ENCODE peak calls at places on chromosomes 16 and 17, in eight cellular contexts. One of them, this sample, is unnamed.

GRCh38 chr17:82107341-82107860 is 9.4 kb upstream of the FASN start:
- DNase-seq in uterus: peak
- DNase-seq in testis: no peak
- DNase-seq in Calu3: no peak
- DNase-seq in cardiac muscle cell: no peak
- DNase-seq in brain microvascular endothelial cell: no peak
- DNase-seq in fibroblast of lung: no peak
- DNase-seq in cardiac fibroblast: no peak
- DNase-seq in this sample: no peak

GRCh38 chr17:17801800-17802481 is 34.8 kb downstream of the SREBF1 start:
- DNase-seq in testis: no peak
- DNase-seq in cardiac muscle cell: no peak
- DNase-seq in Calu3: no peak
- DNase-seq in uterus: no peak
- DNase-seq in fibroblast of lung: no peak
- DNase-seq in cardiac fibroblast: no peak
- DNase-seq in brain microvascular endothelial cell: no peak
- DNase-seq in this sample: no peak

GRCh38 chr17:41082565-41083136 is 1.3 kb upstream of the KRTAP4-7 start:
- DNase-seq in cardiac fibroblast: no peak
- DNase-seq in Calu3: no peak
- DNase-seq in testis: no peak
- DNase-seq in cardiac muscle cell: no peak
- DNase-seq in fibroblast of lung: no peak
- DNase-seq in brain microvascular endothelial cell: no peak
- DNase-seq in uterus: no peak
- DNase-seq in this sample: no peak

GRCh38 chr17:17041018-17041521 is 1.2 kb upstream of the MPRIP start:
- DNase-seq in Calu3: no peak
- DNase-seq in cardiac fibroblast: peak
- DNase-seq in cardiac muscle cell: no peak
- DNase-seq in testis: peak
- DNase-seq in fibroblast of lung: no peak
- DNase-seq in uterus: no peak
- DNase-seq in brain microvascular endothelial cell: peak
- DNase-seq in this sample: no peak

GRCh38 chr16:14069818-14070217 is 1.3 kb upstream of the MRTFB start:
- DNase-seq in fibroblast of lung: no peak
- DNase-seq in brain microvascular endothelial cell: no peak
- DNase-seq in testis: no peak
- DNase-seq in uterus: no peak
- DNase-seq in Calu3: no peak
- DNase-seq in cardiac muscle cell: no peak
- DNase-seq in cardiac fibroblast: no peak
- DNase-seq in this sample: no peak

GRCh38 chr16:4021070-4021779 is 95.0 kb downstream of the ADCY9 start:
- DNase-seq in testis: no peak
- DNase-seq in brain microvascular endothelial cell: no peak
- DNase-seq in fibroblast of lung: no peak
- DNase-seq in cardiac muscle cell: no peak
- DNase-seq in cardiac fibroblast: no peak
- DNase-seq in Calu3: peak
- DNase-seq in uterus: no peak
- DNase-seq in this sample: no peak

GRCh38 chr16:52203096-52203495 is 343.8 kb downstream of the TOX3 start:
- DNase-seq in Calu3: no peak
- DNase-seq in fibroblast of lung: no peak
- DNase-seq in uterus: no peak
- DNase-seq in brain microvascular endothelial cell: no peak
- DNase-seq in cardiac muscle cell: no peak
- DNase-seq in testis: no peak
- DNase-seq in cardiac fibroblast: no peak
- DNase-seq in this sample: no peak

GRCh38 chr17:33163827-33164555 is 129.1 kb downstream of the ASIC2 start:
- DNase-seq in cardiac muscle cell: no peak
- DNase-seq in testis: peak
- DNase-seq in brain microvascular endothelial cell: no peak
- DNase-seq in Calu3: no peak
- DNase-seq in cardiac fibroblast: no peak
- DNase-seq in uterus: peak
- DNase-seq in fibroblast of lung: no peak
- DNase-seq in this sample: peak

GRCh38 chr17:6531575-6531974 is 24.8 kb downstream of the PITPNM3 start:
- DNase-seq in uterus: no peak
- DNase-seq in fibroblast of lung: no peak
- DNase-seq in Calu3: no peak
- DNase-seq in cardiac fibroblast: no peak
- DNase-seq in brain microvascular endothelial cell: no peak
- DNase-seq in testis: no peak
- DNase-seq in cardiac muscle cell: no peak
- DNase-seq in this sample: no peak

GRCh38 chr17:214881-215331 is 33.5 kb upstream of the DOC2B start:
- DNase-seq in fibroblast of lung: no peak
- DNase-seq in uterus: no peak
- DNase-seq in cardiac fibroblast: no peak
- DNase-seq in testis: no peak
- DNase-seq in brain microvascular endothelial cell: no peak
- DNase-seq in Calu3: no peak
- DNase-seq in cardiac muscle cell: no peak
- DNase-seq in this sample: no peak

GRCh38 chr16:27759947-27760844 is 210.3 kb downstream of the KATNIP start:
- DNase-seq in cardiac muscle cell: no peak
- DNase-seq in testis: no peak
- DNase-seq in cardiac fibroblast: no peak
- DNase-seq in brain microvascular endothelial cell: no peak
- DNase-seq in fibroblast of lung: no peak
- DNase-seq in uterus: no peak
- DNase-seq in Calu3: no peak
- DNase-seq in this sample: no peak

GRCh38 chr17:60335289-60335688 is 56.6 kb downstream of the USP32 start:
- DNase-seq in brain microvascular endothelial cell: no peak
- DNase-seq in testis: no peak
- DNase-seq in uterus: no peak
- DNase-seq in cardiac fibroblast: no peak
- DNase-seq in fibroblast of lung: no peak
- DNase-seq in cardiac muscle cell: no peak
- DNase-seq in Calu3: no peak
- DNase-seq in this sample: no peak

GRCh38 chr17:49932131-49932723 is 36.8 kb upstream of the DLX4 start:
- DNase-seq in testis: no peak
- DNase-seq in uterus: no peak
- DNase-seq in brain microvascular endothelial cell: no peak
- DNase-seq in cardiac muscle cell: no peak
- DNase-seq in fibroblast of lung: no peak
- DNase-seq in cardiac fibroblast: no peak
- DNase-seq in Calu3: no peak
- DNase-seq in this sample: no peak

GRCh38 chr16:8756755-8757154 is 40.7 kb downstream of the TMEM186 start:
- DNase-seq in brain microvascular endothelial cell: no peak
- DNase-seq in testis: no peak
- DNase-seq in cardiac muscle cell: no peak
- DNase-seq in uterus: no peak
- DNase-seq in Calu3: no peak
- DNase-seq in fibroblast of lung: no peak
- DNase-seq in cardiac fibroblast: no peak
- DNase-seq in this sample: no peak

GRCh38 chr17:75242461-75243042 is 18.9 kb downstream of the GGA3 start:
- DNase-seq in brain microvascular endothelial cell: no peak
- DNase-seq in fibroblast of lung: no peak
- DNase-seq in cardiac muscle cell: no peak
- DNase-seq in Calu3: no peak
- DNase-seq in testis: no peak
- DNase-seq in uterus: no peak
- DNase-seq in cardiac fibroblast: no peak
- DNase-seq in this sample: no peak
- TF ChIP-seq CTCF in brain microvascular endothelial cell: no peak
- TF ChIP-seq CTCF in fibroblast of lung: no peak
- TF ChIP-seq CTCF in cardiac muscle cell: no peak
- TF ChIP-seq CTCF in Calu3: no peak
- TF ChIP-seq CTCF in testis: no peak
- TF ChIP-seq CTCF in uterus: no peak
- TF ChIP-seq CTCF in cardiac fibroblast: no peak
- TF ChIP-seq CTCF in this sample: no peak

DNA sequence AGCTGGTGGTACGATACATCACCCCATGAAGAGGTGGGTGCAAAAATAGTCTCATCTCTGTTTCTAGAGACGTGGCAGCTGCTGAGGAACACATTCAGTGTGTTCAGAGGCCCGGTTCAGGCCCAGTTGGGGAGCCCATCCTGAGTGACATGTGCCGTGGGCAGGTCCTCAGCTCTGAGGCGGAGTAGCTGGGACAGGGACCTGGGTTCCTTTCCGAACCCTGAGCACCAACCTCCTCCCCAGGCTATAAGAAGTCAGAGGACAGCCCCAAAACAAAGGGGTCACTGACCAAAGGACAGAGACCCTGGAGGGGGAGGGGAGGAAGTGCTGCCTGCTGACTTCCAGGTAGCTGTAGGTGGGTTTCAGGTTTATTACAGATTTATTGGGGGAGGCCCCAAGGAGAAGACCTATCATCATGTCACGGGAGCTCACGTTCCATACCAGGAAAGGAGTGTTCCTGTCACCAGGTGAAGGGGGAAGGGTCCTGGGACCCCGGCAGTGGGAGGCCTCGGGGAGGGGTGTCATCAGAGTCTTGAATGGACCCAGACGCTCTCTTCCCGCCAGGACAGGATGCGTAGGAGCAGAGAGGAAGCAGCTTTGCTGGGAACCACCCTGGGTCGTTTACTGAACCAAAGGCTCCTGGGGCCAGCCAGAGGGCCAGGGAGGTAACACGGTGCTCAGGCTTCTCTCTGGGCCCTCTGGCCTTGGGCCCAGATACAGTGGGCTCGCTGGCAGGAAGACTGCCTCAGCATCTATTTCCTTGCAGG is 4.9 kb downstream of the LDHD start:
- DNase-seq in Calu3: no peak
- DNase-seq in brain microvascular endothelial cell: no peak
- DNase-seq in testis: no peak
- DNase-seq in uterus: peak
- DNase-seq in cardiac fibroblast: no peak
- DNase-seq in cardiac muscle cell: no peak
- DNase-seq in fibroblast of lung: no peak
- DNase-seq in this sample: no peak
- TF ChIP-seq CTCF in Calu3: no peak
- TF ChIP-seq CTCF in brain microvascular endothelial cell: no peak
- TF ChIP-seq CTCF in testis: no peak
- TF ChIP-seq CTCF in uterus: no peak
- TF ChIP-seq CTCF in cardiac fibroblast: no peak
- TF ChIP-seq CTCF in cardiac muscle cell: no peak
- TF ChIP-seq CTCF in fibroblast of lung: no peak
- TF ChIP-seq CTCF in this sample: no peak

GRCh38 chr16:2586241-2586640 is 48.4 kb downstream of the PDPK1 start:
- DNase-seq in cardiac muscle cell: no peak
- DNase-seq in brain microvascular endothelial cell: no peak
- DNase-seq in Calu3: no peak
- DNase-seq in fibroblast of lung: no peak
- DNase-seq in cardiac fibroblast: no peak
- DNase-seq in testis: peak
- DNase-seq in uterus: no peak
- DNase-seq in this sample: no peak
- TF ChIP-seq CTCF in cardiac muscle cell: peak
- TF ChIP-seq CTCF in brain microvascular endothelial cell: peak
- TF ChIP-seq CTCF in Calu3: no peak
- TF ChIP-seq CTCF in fibroblast of lung: peak
- TF ChIP-seq CTCF in cardiac fibroblast: peak
- TF ChIP-seq CTCF in testis: no peak
- TF ChIP-seq CTCF in uterus: no peak
- TF ChIP-seq CTCF in this sample: peak

GRCh38 chr17:78488156-78488555 is 89.0 kb downstream of the DNAH17 start:
- DNase-seq in cardiac muscle cell: no peak
- DNase-seq in uterus: no peak
- DNase-seq in testis: no peak
- DNase-seq in fibroblast of lung: no peak
- DNase-seq in cardiac fibroblast: no peak
- DNase-seq in Calu3: no peak
- DNase-seq in brain microvascular endothelial cell: no peak
- DNase-seq in this sample: no peak

GRCh38 chr17:78486946-78487680 is 90.1 kb downstream of the DNAH17 start:
- DNase-seq in uterus: no peak
- DNase-seq in brain microvascular endothelial cell: no peak
- DNase-seq in cardiac fibroblast: no peak
- DNase-seq in fibroblast of lung: no peak
- DNase-seq in cardiac muscle cell: no peak
- DNase-seq in testis: no peak
- DNase-seq in Calu3: no peak
- DNase-seq in this sample: no peak

GRCh38 chr17:78490673-78491072 is 86.5 kb downstream of the DNAH17 start:
- DNase-seq in uterus: no peak
- DNase-seq in Calu3: no peak
- DNase-seq in fibroblast of lung: no peak
- DNase-seq in cardiac fibroblast: no peak
- DNase-seq in cardiac muscle cell: no peak
- DNase-seq in brain microvascular endothelial cell: no peak
- DNase-seq in testis: no peak
- DNase-seq in this sample: no peak

GRCh38 chr17:78490156-78490555 is 87.0 kb downstream of the DNAH17 start:
- DNase-seq in brain microvascular endothelial cell: no peak
- DNase-seq in testis: no peak
- DNase-seq in cardiac muscle cell: no peak
- DNase-seq in Calu3: no peak
- DNase-seq in cardiac fibroblast: no peak
- DNase-seq in fibroblast of lung: no peak
- DNase-seq in uterus: no peak
- DNase-seq in this sample: no peak

GRCh38 chr17:78488867-78489634 is 88.1 kb downstream of the DNAH17 start:
- DNase-seq in cardiac fibroblast: no peak
- DNase-seq in testis: no peak
- DNase-seq in brain microvascular endothelial cell: no peak
- DNase-seq in Calu3: no peak
- DNase-seq in uterus: no peak
- DNase-seq in cardiac muscle cell: no peak
- DNase-seq in fibroblast of lung: no peak
- DNase-seq in this sample: no peak
- TF ChIP-seq CTCF in cardiac fibroblast: no peak
- TF ChIP-seq CTCF in testis: no peak
- TF ChIP-seq CTCF in brain microvascular endothelial cell: no peak
- TF ChIP-seq CTCF in Calu3: no peak
- TF ChIP-seq CTCF in uterus: no peak
- TF ChIP-seq CTCF in cardiac muscle cell: peak
- TF ChIP-seq CTCF in fibroblast of lung: no peak
- TF ChIP-seq CTCF in this sample: no peak

This sample was measured in AG09319.